ENCODE peak calls at places on chromosomes 1 and 21, in nine cellular contexts. M is testis, N is bronchial epithelial cell, H is astrocyte of the spinal cord, I is brain microvascular endothelial cell, V is GM23338, R is NT2/D1, P is pancreas, S is heart left ventricle. J is an unnamed sample.

GRCh38 chr1:220918285-220918951 is 39.2 kb downstream of the HLX start:
- DNase-seq in S (no peak), I (no peak), M (no peak), N (no peak), V (no peak), H (no peak), R (no peak), P (no peak), J (no peak)

GRCh38 chr1:112722601-112723510 is 7.7 kb upstream of the PPM1J start:
- DNase-seq in S (no peak), R (no peak), I (peak; percentile 24), H (no peak), P (no peak), N (no peak), M (no peak), V (peak; percentile 68), J (no peak)

GRCh38 chr1:158516966-158517365 is 37.2 kb downstream of the OR6Y1 start:
- DNase-seq in H (no peak), S (no peak), I (no peak), V (no peak), N (no peak), R (no peak), P (no peak), M (no peak), J (no peak)

GRCh38 chr1:13554798-13555197 is 28.8 kb upstream of the PDPN start:
- DNase-seq in H (no peak), I (no peak), V (no peak), S (no peak), M (no peak), R (no peak), P (no peak), N (no peak), J (no peak)

GRCh38 chr1:207831517-207832327 is 79.2 kb downstream of the CD34 start:
- DNase-seq in R (no peak), M (no peak), P (no peak), S (no peak), H (no peak), I (no peak), N (peak; percentile 82), V (no peak), J (no peak)

GRCh38 chr1:116338400-116338799 is 34.6 kb upstream of the ATP1A1 start:
- DNase-seq in R (no peak), P (no peak), V (no peak), H (no peak), I (no peak), N (no peak), M (no peak), S (no peak), J (no peak)

GRCh38 chr21:27536319-27536718 is 569.4 kb upstream of the ADAMTS5 start:
- DNase-seq in V (no peak), R (no peak), P (no peak), I (no peak), M (no peak), H (peak; percentile 20), S (no peak), N (peak; percentile 31), J (no peak)

GRCh38 chr21:42120056-42120903 is 49.2 kb downstream of the UMODL1 start:
- DNase-seq in P (no peak), R (no peak), V (no peak), I (no peak), H (no peak), M (no peak), S (peak; percentile 44), N (peak; percentile 38), J (no peak)

GRCh38 chr21:32181415-32181814 is 97.4 kb downstream of the MIS18A start:
- DNase-seq in H (no peak), R (no peak), I (no peak), P (no peak), M (no peak), S (no peak), V (no peak), N (no peak), J (no peak)
- H3K4me3 ChIP-seq in H (no peak overlapping the region), R (no peak overlapping the region), I (no peak overlapping the region), P (no peak overlapping the region), M (no peak overlapping the region), S (no peak overlapping the region), V (no peak overlapping the region), N (no peak overlapping the region), J (no peak overlapping the region)

GRCh38 chr21:44423941-44424607 is 31.2 kb upstream of the LRRC3 start:
- DNase-seq in S (peak; percentile 45), P (no peak), H (no peak), I (no peak), M (no peak), N (no peak), R (no peak), V (no peak), J (no peak)

GRCh38 chr21:44425307-44425894 is 29.9 kb upstream of the LRRC3 start:
- DNase-seq in R (no peak), S (peak; percentile 50), V (no peak), M (no peak), P (no peak), N (no peak), I (no peak), H (no peak), J (no peak)

GRCh38 chr21:44421901-44422840 is 33.1 kb upstream of the LRRC3 start:
- DNase-seq in N (no peak), R (no peak), S (peak; percentile 40), H (no peak), P (no peak), M (no peak), I (no peak), V (no peak), J (no peak)

GRCh38 chr21:44424608-44425306 is 30.6 kb upstream of the LRRC3 start:
- DNase-seq in V (no peak), P (no peak), N (no peak), I (no peak), H (no peak), R (no peak), S (peak; percentile 44), M (no peak), J (no peak)

DNA sequence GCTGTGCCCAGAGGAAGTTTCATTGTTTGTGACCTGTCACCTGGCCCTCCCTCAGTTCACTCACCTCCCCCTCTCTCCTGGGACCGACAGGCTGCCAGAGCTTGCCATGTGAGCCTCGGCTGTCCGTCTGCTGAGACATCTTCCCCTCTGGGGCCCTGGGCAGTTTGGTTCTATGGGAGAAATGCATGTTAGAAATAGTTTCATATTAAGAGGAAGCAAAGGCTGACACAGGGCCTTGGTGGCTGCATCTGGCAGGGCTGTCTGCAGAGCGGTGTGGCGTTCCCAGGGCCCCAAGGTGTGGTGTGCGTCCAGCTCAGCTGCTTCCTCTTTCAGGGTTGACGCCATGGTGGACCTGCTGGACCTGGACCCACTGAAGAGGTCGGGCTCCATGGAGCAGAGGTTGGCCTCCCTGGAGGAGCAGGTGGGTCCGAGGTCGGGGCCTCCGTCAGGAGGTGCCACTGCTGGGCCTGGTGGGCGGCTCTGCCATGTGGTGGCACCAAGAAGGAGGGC is 31.9 kb upstream of the LRRC3 start:
- DNase-seq in N (no peak), I (no peak), P (no peak), S (peak; percentile 30), M (no peak), R (no peak), V (no peak), H (no peak), J (no peak)
- H3K4me3 ChIP-seq in N (no peak overlapping the region), I (no peak overlapping the region), P (no peak overlapping the region), S (no peak overlapping the region), M (no peak overlapping the region), R (no peak overlapping the region), V (no peak overlapping the region), H (no peak overlapping the region), J (no peak overlapping the region)

GRCh38 chr1:172897738-172898137 is 153.0 kb downstream of the TNFSF18 start:
- DNase-seq in S (no peak), V (no peak), I (peak; percentile 79), P (no peak), H (peak; percentile 72), M (no peak), R (no peak), N (no peak), J (no peak)

GRCh38 chr1:172895761-172896160 is 155.0 kb downstream of the TNFSF18 start:
- DNase-seq in N (no peak), H (no peak), R (no peak), V (no peak), I (no peak), P (no peak), S (no peak), M (no peak), J (no peak)

GRCh38 chr1:172893146-172893841 is 157.4 kb downstream of the TNFSF18 start:
- DNase-seq in N (no peak), V (no peak), R (no peak), I (no peak), M (peak; percentile 18), H (peak; percentile 70), S (peak; percentile 70), P (no peak), J (no peak)

GRCh38 chr1:172895050-172895460 is 155.7 kb downstream of the TNFSF18 start:
- DNase-seq in H (no peak), N (no peak), I (no peak), S (no peak), P (no peak), M (no peak), R (no peak), V (peak; percentile 14), J (no peak)

DNA sequence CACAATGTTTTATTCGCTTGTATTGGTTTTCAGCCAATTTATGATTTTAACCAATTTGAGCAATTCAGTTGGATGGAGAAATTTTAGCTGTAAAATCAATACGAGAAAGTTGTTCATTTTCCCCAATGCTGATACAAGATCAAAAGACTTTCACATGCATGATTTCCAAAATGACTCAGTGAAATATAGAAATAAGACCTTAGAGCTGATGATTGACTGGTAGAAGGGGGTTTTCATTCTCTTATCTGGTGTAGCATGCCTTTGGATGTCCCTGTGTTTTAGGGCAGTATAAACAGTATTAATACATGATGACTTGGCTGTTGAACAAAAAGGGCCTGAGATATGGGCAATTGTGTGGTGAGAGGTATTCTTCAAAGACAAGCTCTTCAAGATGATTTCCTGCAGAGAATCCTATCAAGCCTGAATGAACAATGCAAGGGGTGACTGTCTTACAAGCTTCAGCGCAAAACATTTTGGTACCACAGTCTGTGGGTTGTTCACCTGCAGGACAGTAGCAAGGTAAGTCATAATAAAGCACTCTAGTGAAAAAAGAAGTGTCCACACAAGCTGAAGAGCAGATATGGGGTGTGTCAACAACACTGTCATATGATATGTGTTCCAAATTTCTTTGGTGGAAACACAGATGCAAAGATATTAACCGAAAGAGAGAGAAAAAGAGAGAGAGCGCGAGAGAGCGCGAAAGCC is 156.2 kb downstream of the TNFSF18 start:
- DNase-seq in I (no peak), N (no peak), V (no peak), S (no peak), R (no peak), P (no peak), M (no peak), H (no peak), J (no peak)
- H3K4me3 ChIP-seq in I (no peak overlapping the region), N (no peak overlapping the region), V (no peak overlapping the region), S (no peak overlapping the region), R (no peak overlapping the region), P (no peak overlapping the region), M (no peak overlapping the region), H (no peak overlapping the region), J (no peak overlapping the region)

DNA sequence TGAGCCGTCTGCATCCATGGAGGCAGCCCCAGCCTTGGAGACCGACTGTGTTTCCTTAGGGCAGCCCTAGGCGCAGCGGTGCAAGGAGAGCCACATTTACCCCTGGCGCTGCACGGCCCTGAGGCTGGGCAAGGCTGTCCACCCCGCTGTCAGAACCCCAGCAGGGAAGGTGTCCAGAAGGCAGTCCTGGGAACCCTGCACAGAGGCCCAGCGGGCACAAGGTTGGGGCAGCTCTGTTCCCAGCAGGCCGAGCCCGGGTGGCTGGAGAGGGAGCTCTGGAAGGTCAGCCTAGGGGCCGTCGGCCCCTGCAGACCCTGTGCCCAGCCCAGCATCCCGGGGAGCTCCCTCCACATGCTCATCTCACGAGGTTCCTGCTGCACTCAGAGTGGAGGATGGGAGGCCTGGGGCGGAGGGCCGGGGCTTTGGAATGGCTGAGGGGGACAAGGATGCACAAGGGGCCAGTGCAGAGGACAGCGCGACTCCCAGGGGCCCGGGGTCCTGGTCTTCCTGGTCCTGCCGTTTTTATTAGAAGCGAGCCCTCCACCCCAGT is 19.9 kb upstream of the SAMD11 start:
- DNase-seq in M (peak; percentile 16), R (no peak), V (no peak), H (no peak), S (peak; percentile 59), P (peak; percentile 24), N (no peak), I (no peak), J (no peak)
- H3K4me3 ChIP-seq in M (peak overlapping the region; percentile 49), R (no peak overlapping the region), V (peak overlapping the region; percentile 46), H (peak overlapping the region; percentile 12), S (peak overlapping the region; percentile 46), P (peak overlapping the region; percentile 47), N (peak overlapping the region; percentile 44), I (peak overlapping the region; percentile 47), J (peak overlapping the region; percentile 42)